ENCODE peak calls at places on chromosomes 12 and 14, in five cellular contexts. One of them, this sample, is unnamed.

GRCh38 chr12:32399373-32400113 is at the start of gene FGD4:
- DNase-seq in foreskin fibroblast: peak
- DNase-seq in NCI-H510A treated with DMSO at 0.1 percent for 48 hours: peak
- DNase-seq in stimulated activated CD4-positive, alpha-beta T cell treated with anti-CD3 and anti-CD28 coated beads, Interleukin-2, amount 100 ng/mL, for 48 hours: peak
- DNase-seq in endothelial cell of umbilical vein: peak
- DNase-seq in this sample: no peak

GRCh38 chr12:123690191-123690840 is 19.4 kb downstream of the TCTN2 start:
- DNase-seq in NCI-H510A treated with DMSO at 0.1 percent for 48 hours: no peak
- DNase-seq in stimulated activated CD4-positive, alpha-beta T cell treated with anti-CD3 and anti-CD28 coated beads, Interleukin-2, amount 100 ng/mL, for 48 hours: no peak
- DNase-seq in endothelial cell of umbilical vein: no peak
- DNase-seq in foreskin fibroblast: no peak
- DNase-seq in this sample: no peak

GRCh38 chr14:75459099-75459741 is 31.4 kb downstream of the JDP2 start:
- DNase-seq in stimulated activated CD4-positive, alpha-beta T cell treated with anti-CD3 and anti-CD28 coated beads, Interleukin-2, amount 100 ng/mL, for 48 hours: no peak
- DNase-seq in endothelial cell of umbilical vein: no peak
- DNase-seq in NCI-H510A treated with DMSO at 0.1 percent for 48 hours: no peak
- DNase-seq in foreskin fibroblast: no peak
- DNase-seq in this sample: no peak

GRCh38 chr12:116222358-116222757 is 55.1 kb downstream of the MED13L start:
- DNase-seq in endothelial cell of umbilical vein: peak
- DNase-seq in stimulated activated CD4-positive, alpha-beta T cell treated with anti-CD3 and anti-CD28 coated beads, Interleukin-2, amount 100 ng/mL, for 48 hours: peak
- DNase-seq in foreskin fibroblast: peak
- DNase-seq in NCI-H510A treated with DMSO at 0.1 percent for 48 hours: peak
- DNase-seq in this sample: no peak

GRCh38 chr14:70188292-70188607 is 501 bp downstream of the SLC8A3 start:
- DNase-seq in NCI-H510A treated with DMSO at 0.1 percent for 48 hours: no peak
- DNase-seq in foreskin fibroblast: peak
- DNase-seq in endothelial cell of umbilical vein: peak
- DNase-seq in stimulated activated CD4-positive, alpha-beta T cell treated with anti-CD3 and anti-CD28 coated beads, Interleukin-2, amount 100 ng/mL, for 48 hours: no peak
- DNase-seq in this sample: no peak

GRCh38 chr12:124809878-124810277 is 53.8 kb downstream of the SCARB1 start:
- DNase-seq in stimulated activated CD4-positive, alpha-beta T cell treated with anti-CD3 and anti-CD28 coated beads, Interleukin-2, amount 100 ng/mL, for 48 hours: no peak
- DNase-seq in foreskin fibroblast: peak
- DNase-seq in endothelial cell of umbilical vein: no peak
- DNase-seq in NCI-H510A treated with DMSO at 0.1 percent for 48 hours: no peak
- DNase-seq in this sample: no peak

GRCh38 chr14:102317564-102318248 is 1.8 kb upstream of the ZNF839 start:
- DNase-seq in foreskin fibroblast: peak
- DNase-seq in endothelial cell of umbilical vein: peak
- DNase-seq in NCI-H510A treated with DMSO at 0.1 percent for 48 hours: peak
- DNase-seq in stimulated activated CD4-positive, alpha-beta T cell treated with anti-CD3 and anti-CD28 coated beads, Interleukin-2, amount 100 ng/mL, for 48 hours: no peak
- DNase-seq in this sample: no peak

GRCh38 chr12:70243510-70244331 is 488 bp downstream of the CNOT2 start:
- DNase-seq in stimulated activated CD4-positive, alpha-beta T cell treated with anti-CD3 and anti-CD28 coated beads, Interleukin-2, amount 100 ng/mL, for 48 hours: peak
- DNase-seq in endothelial cell of umbilical vein: peak
- DNase-seq in NCI-H510A treated with DMSO at 0.1 percent for 48 hours: peak
- DNase-seq in foreskin fibroblast: peak
- DNase-seq in this sample: no peak

GRCh38 chr12:56153291-56154065 is 1.1 kb downstream of the MYL6B start:
- DNase-seq in foreskin fibroblast: no peak
- DNase-seq in stimulated activated CD4-positive, alpha-beta T cell treated with anti-CD3 and anti-CD28 coated beads, Interleukin-2, amount 100 ng/mL, for 48 hours: no peak
- DNase-seq in NCI-H510A treated with DMSO at 0.1 percent for 48 hours: no peak
- DNase-seq in endothelial cell of umbilical vein: no peak
- DNase-seq in this sample: no peak

GRCh38 chr14:99853206-99853605 is 60.0 kb downstream of the EML1 start:
- DNase-seq in NCI-H510A treated with DMSO at 0.1 percent for 48 hours: no peak
- DNase-seq in stimulated activated CD4-positive, alpha-beta T cell treated with anti-CD3 and anti-CD28 coated beads, Interleukin-2, amount 100 ng/mL, for 48 hours: no peak
- DNase-seq in endothelial cell of umbilical vein: no peak
- DNase-seq in foreskin fibroblast: peak
- DNase-seq in this sample: no peak

GRCh38 chr12:5944053-5944452 is 1.0 kb downstream of the ANO2 start:
- DNase-seq in foreskin fibroblast: no peak
- DNase-seq in endothelial cell of umbilical vein: no peak
- DNase-seq in NCI-H510A treated with DMSO at 0.1 percent for 48 hours: no peak
- DNase-seq in stimulated activated CD4-positive, alpha-beta T cell treated with anti-CD3 and anti-CD28 coated beads, Interleukin-2, amount 100 ng/mL, for 48 hours: no peak
- DNase-seq in this sample: no peak

GRCh38 chr12:29148065-29148957 is 767 bp upstream of the FAR2 start:
- DNase-seq in NCI-H510A treated with DMSO at 0.1 percent for 48 hours: no peak
- DNase-seq in endothelial cell of umbilical vein: peak
- DNase-seq in stimulated activated CD4-positive, alpha-beta T cell treated with anti-CD3 and anti-CD28 coated beads, Interleukin-2, amount 100 ng/mL, for 48 hours: peak
- DNase-seq in foreskin fibroblast: peak
- DNase-seq in this sample: no peak

GRCh38 chr12:3242199-3242863 is 165.2 kb downstream of the TSPAN9 start:
- DNase-seq in stimulated activated CD4-positive, alpha-beta T cell treated with anti-CD3 and anti-CD28 coated beads, Interleukin-2, amount 100 ng/mL, for 48 hours: no peak
- DNase-seq in NCI-H510A treated with DMSO at 0.1 percent for 48 hours: no peak
- DNase-seq in endothelial cell of umbilical vein: no peak
- DNase-seq in foreskin fibroblast: no peak
- DNase-seq in this sample: no peak

GRCh38 chr14:67744057-67744456 is 42.4 kb downstream of the RDH12 start:
- DNase-seq in endothelial cell of umbilical vein: no peak
- DNase-seq in stimulated activated CD4-positive, alpha-beta T cell treated with anti-CD3 and anti-CD28 coated beads, Interleukin-2, amount 100 ng/mL, for 48 hours: no peak
- DNase-seq in NCI-H510A treated with DMSO at 0.1 percent for 48 hours: no peak
- DNase-seq in foreskin fibroblast: no peak
- DNase-seq in this sample: no peak

GRCh38 chr12:26704684-26705475 is 128.1 kb downstream of the ITPR2 start:
- DNase-seq in endothelial cell of umbilical vein: peak
- DNase-seq in stimulated activated CD4-positive, alpha-beta T cell treated with anti-CD3 and anti-CD28 coated beads, Interleukin-2, amount 100 ng/mL, for 48 hours: no peak
- DNase-seq in foreskin fibroblast: peak
- DNase-seq in NCI-H510A treated with DMSO at 0.1 percent for 48 hours: no peak
- DNase-seq in this sample: no peak

GRCh38 chr12:47032644-47033043 is 46.8 kb upstream of the PCED1B start:
- DNase-seq in NCI-H510A treated with DMSO at 0.1 percent for 48 hours: peak
- DNase-seq in foreskin fibroblast: peak
- DNase-seq in stimulated activated CD4-positive, alpha-beta T cell treated with anti-CD3 and anti-CD28 coated beads, Interleukin-2, amount 100 ng/mL, for 48 hours: no peak
- DNase-seq in endothelial cell of umbilical vein: peak
- DNase-seq in this sample: no peak

GRCh38 chr12:2753536-2753935 is 41.2 kb upstream of the FKBP4 start:
- DNase-seq in foreskin fibroblast: no peak
- DNase-seq in NCI-H510A treated with DMSO at 0.1 percent for 48 hours: no peak
- DNase-seq in endothelial cell of umbilical vein: no peak
- DNase-seq in stimulated activated CD4-positive, alpha-beta T cell treated with anti-CD3 and anti-CD28 coated beads, Interleukin-2, amount 100 ng/mL, for 48 hours: no peak
- DNase-seq in this sample: no peak

GRCh38 chr14:60014402-60014801 is 77.3 kb upstream of the PCNX4 start:
- DNase-seq in endothelial cell of umbilical vein: no peak
- DNase-seq in NCI-H510A treated with DMSO at 0.1 percent for 48 hours: no peak
- DNase-seq in foreskin fibroblast: no peak
- DNase-seq in stimulated activated CD4-positive, alpha-beta T cell treated with anti-CD3 and anti-CD28 coated beads, Interleukin-2, amount 100 ng/mL, for 48 hours: no peak
- DNase-seq in this sample: no peak

GRCh38 chr12:122871851-122872785 is 23.8 kb downstream of the VPS37B start:
- DNase-seq in stimulated activated CD4-positive, alpha-beta T cell treated with anti-CD3 and anti-CD28 coated beads, Interleukin-2, amount 100 ng/mL, for 48 hours: peak
- DNase-seq in NCI-H510A treated with DMSO at 0.1 percent for 48 hours: peak
- DNase-seq in endothelial cell of umbilical vein: peak
- DNase-seq in foreskin fibroblast: peak
- DNase-seq in this sample: peak

GRCh38 chr14:39939023-39939422 is 506.8 kb upstream of the FBXO33 start:
- DNase-seq in endothelial cell of umbilical vein: no peak
- DNase-seq in stimulated activated CD4-positive, alpha-beta T cell treated with anti-CD3 and anti-CD28 coated beads, Interleukin-2, amount 100 ng/mL, for 48 hours: no peak
- DNase-seq in foreskin fibroblast: no peak
- DNase-seq in NCI-H510A treated with DMSO at 0.1 percent for 48 hours: no peak
- DNase-seq in this sample: no peak

GRCh38 chr14:102629011-102629444 is 36.6 kb downstream of the RCOR1 start:
- DNase-seq in NCI-H510A treated with DMSO at 0.1 percent for 48 hours: no peak
- DNase-seq in stimulated activated CD4-positive, alpha-beta T cell treated with anti-CD3 and anti-CD28 coated beads, Interleukin-2, amount 100 ng/mL, for 48 hours: no peak
- DNase-seq in foreskin fibroblast: no peak
- DNase-seq in endothelial cell of umbilical vein: peak
- DNase-seq in this sample: no peak

GRCh38 chr14:28690029-28690683 is 76.4 kb upstream of the FOXG1 start:
- DNase-seq in NCI-H510A treated with DMSO at 0.1 percent for 48 hours: no peak
- DNase-seq in foreskin fibroblast: no peak
- DNase-seq in stimulated activated CD4-positive, alpha-beta T cell treated with anti-CD3 and anti-CD28 coated beads, Interleukin-2, amount 100 ng/mL, for 48 hours: no peak
- DNase-seq in endothelial cell of umbilical vein: no peak
- DNase-seq in this sample: no peak

GRCh38 chr14:61719344-61720301 is 24.3 kb downstream of the HIF1A start:
- DNase-seq in foreskin fibroblast: no peak
- DNase-seq in endothelial cell of umbilical vein: peak
- DNase-seq in stimulated activated CD4-positive, alpha-beta T cell treated with anti-CD3 and anti-CD28 coated beads, Interleukin-2, amount 100 ng/mL, for 48 hours: no peak
- DNase-seq in NCI-H510A treated with DMSO at 0.1 percent for 48 hours: no peak
- DNase-seq in this sample: no peak